ENCODE peak calls at places on chromosomes 6 and 20, in six cellular contexts. O is OCI-LY7, X is neuronal stem cell, V is left ventricle myocardium inferior, M is upper lobe of left lung, I is tibial nerve. W is an unnamed sample.

GRCh38 chr6:138863331-138863730 is 67.4 kb downstream of the ECT2L start:
- DNase-seq in O (no peak), X (no peak), V (peak), M (no peak), I (no peak), W (no peak)

GRCh38 chr6:158803733-158804143 is 15.4 kb downstream of the EZR start:
- DNase-seq in O (peak), X (no peak), V (no peak), M (no peak), I (no peak), W (no peak)

GRCh38 chr6:111591370-111591900 is 14.2 kb downstream of the TRAF3IP2 start:
- DNase-seq in O (no peak), X (no peak), V (peak), M (peak), I (peak), W (peak)

GRCh38 chr6:132962936-132963579 is 148.7 kb downstream of the RPS12 start:
- DNase-seq in O (peak), X (peak), V (peak), M (no peak), I (peak), W (no peak)

GRCh38 chr6:128339635-128340436 is 180.6 kb downstream of the PTPRK start:
- DNase-seq in O (no peak), X (no peak), V (no peak), M (no peak), I (no peak), W (no peak)

GRCh38 chr20:62136283-62137091 is 6.7 kb downstream of the PSMA7 start:
- DNase-seq in O (peak), X (no peak), V (peak), M (peak), I (peak), W (no peak)

GRCh38 chr6:49552596-49552995 is 2.1 kb downstream of the C6orf141 start:
- DNase-seq in O (no peak), X (peak), V (no peak), M (no peak), I (no peak), W (no peak)

GRCh38 chr6:31163922-31164321 is 5.5 kb downstream of the TCF19 start:
- DNase-seq in O (no peak), X (no peak), V (no peak), M (no peak), I (no peak), W (no peak)

GRCh38 chr6:158481612-158482473 is 78.0 kb upstream of the TMEM181 start:
- DNase-seq in O (no peak), X (no peak), V (no peak), M (no peak), I (no peak), W (no peak)

GRCh38 chr6:156687875-156688549 is 89.2 kb upstream of the ARID1B start:
- DNase-seq in O (peak), X (peak), V (no peak), M (no peak), I (no peak), W (no peak)

GRCh38 chr20:50151034-50151743 is 2.3 kb downstream of the PEDS1 start:
- DNase-seq in O (no peak), X (no peak), V (no peak), M (no peak), I (no peak), W (no peak)

GRCh38 chr6:109178921-109179320 is 83.6 kb downstream of the CEP57L1 start:
- DNase-seq in O (no peak), X (no peak), V (no peak), M (no peak), I (no peak), W (no peak)

GRCh38 chr20:5168582-5169396 is 42.0 kb downstream of the CDS2 start:
- DNase-seq in O (peak), X (no peak), V (no peak), M (no peak), I (no peak), W (no peak)

GRCh38 chr6:51569594-51569993 is 517.8 kb downstream of the PKHD1 start:
- DNase-seq in O (no peak), X (no peak), V (no peak), M (no peak), I (no peak), W (no peak)

GRCh38 chr6:163182696-163183095 is 231.8 kb upstream of the QKI start:
- DNase-seq in O (no peak), X (no peak), V (no peak), M (no peak), I (no peak), W (no peak)

GRCh38 chr20:59753836-59754235 is 149.5 kb downstream of the PHACTR3 start:
- DNase-seq in O (no peak), X (no peak), V (no peak), M (no peak), I (no peak), W (no peak)

GRCh38 chr6:15183979-15184378 is 61.9 kb upstream of the JARID2 start:
- DNase-seq in O (no peak), X (no peak), V (no peak), M (no peak), I (no peak), W (no peak)

GRCh38 chr6:129184808-129185366 is 301.9 kb downstream of the LAMA2 start:
- DNase-seq in O (no peak), X (no peak), V (no peak), M (no peak), I (no peak), W (no peak)

GRCh38 chr20:50259705-50260479 is 69.3 kb downstream of the CEBPB start:
- DNase-seq in O (no peak), X (no peak), V (peak), M (no peak), I (peak), W (peak)

GRCh38 chr6:133131621-133132020 is 109.5 kb upstream of the EYA4 start:
- DNase-seq in O (no peak), X (no peak), V (no peak), M (no peak), I (no peak), W (no peak)

GRCh38 chr6:157034433-157035230 is 257.5 kb downstream of the ARID1B start:
- DNase-seq in O (peak), X (no peak), V (no peak), M (no peak), I (no peak), W (no peak)

GRCh38 chr20:44702776-44703175 is 12.4 kb upstream of the CCN5 start:
- DNase-seq in O (peak), X (no peak), V (peak), M (peak), I (peak), W (peak)

GRCh38 chr20:58406422-58407001 is 17.5 kb downstream of the VAPB start:
- DNase-seq in O (no peak), X (no peak), V (no peak), M (no peak), I (no peak), W (no peak)

GRCh38 chr6:20028562-20028961 is 183.7 kb downstream of the MBOAT1 start:
- DNase-seq in O (no peak), X (no peak), V (no peak), M (no peak), I (no peak), W (no peak)

GRCh38 chr20:63134201-63134612 is 81.7 kb downstream of the YTHDF1 start:
- DNase-seq in O (peak), X (no peak), V (no peak), M (peak), I (no peak), W (peak)

GRCh38 chr20:61932711-61933480 is 132.8 kb downstream of the TAF4 start:
- DNase-seq in O (no peak), X (no peak), V (peak), M (peak), I (no peak), W (no peak)

GRCh38 chr6:156917213-156917612 is 140.0 kb downstream of the ARID1B start:
- DNase-seq in O (no peak), X (no peak), V (no peak), M (no peak), I (no peak), W (no peak)

GRCh38 chr6:139521338-139521737 is 146.9 kb upstream of the CITED2 start:
- DNase-seq in O (no peak), X (no peak), V (no peak), M (no peak), I (no peak), W (no peak)

GRCh38 chr20:31475032-31475431 is at the start of the genes DEFB124 and REM1:
- DNase-seq in O (no peak), X (no peak), V (peak), M (peak), I (no peak), W (no peak)

GRCh38 chr6:42165016-42165415 is 8.1 kb upstream of the GUCA1A start:
- DNase-seq in O (no peak), X (no peak), V (no peak), M (no peak), I (no peak), W (no peak)

GRCh38 chr6:161901740-161902426 is 628.0 kb upstream of the AGPAT4 start:
- DNase-seq in O (no peak), X (no peak), V (no peak), M (peak), I (no peak), W (no peak)

GRCh38 chr20:63520594-63520938 is at the start of gene PPDPF:
- DNase-seq in O (peak), X (no peak), V (peak), M (peak), I (peak), W (no peak)

GRCh38 chr20:40494238-40494637 is 194.8 kb downstream of the MAFB start:
- DNase-seq in O (no peak), X (no peak), V (no peak), M (no peak), I (peak), W (no peak)

GRCh38 chr20:50592282-50593004 is 82.3 kb downstream of the PTPN1 start:
- DNase-seq in O (no peak), X (no peak), V (peak), M (peak), I (no peak), W (no peak)

GRCh38 chr6:27062755-27063154 is 184.7 kb upstream of the PRSS16 start:
- DNase-seq in O (no peak), X (no peak), V (no peak), M (no peak), I (no peak), W (no peak)

GRCh38 chr6:27059621-27060425 is 187.7 kb upstream of the PRSS16 start:
- DNase-seq in O (no peak), X (no peak), V (no peak), M (no peak), I (no peak), W (no peak)

GRCh38 chr6:27065183-27065582 is 182.3 kb upstream of the PRSS16 start:
- DNase-seq in O (no peak), X (no peak), V (no peak), M (no peak), I (no peak), W (no peak)

GRCh38 chr6:27056615-27057014 is 190.9 kb upstream of the PRSS16 start:
- DNase-seq in O (no peak), X (no peak), V (no peak), M (no peak), I (no peak), W (no peak)

GRCh38 chr6:27061235-27061993 is 186.1 kb upstream of the PRSS16 start:
- DNase-seq in O (no peak), X (no peak), V (no peak), M (no peak), I (no peak), W (no peak)
- H3K4me3 ChIP-seq in O (no peak), X (no peak), V (no peak), M (no peak), I (no peak), W (no peak)

GRCh38 chr6:136771306-136771705 is 21.0 kb downstream of the MAP3K5 start:
- DNase-seq in O (no peak), X (no peak), V (no peak), M (no peak), I (no peak), W (no peak)
- H3K4me3 ChIP-seq in O (no peak), X (no peak), V (no peak), M (no peak), I (no peak), W (no peak)

GRCh38 chr6:90406142-90406794 is 109.6 kb upstream of the BACH2 start:
- DNase-seq in O (no peak), X (no peak), V (no peak), M (no peak), I (no peak), W (no peak)

GRCh38 chr6:90411292-90411781 is 114.7 kb upstream of the BACH2 start:
- DNase-seq in O (no peak), X (no peak), V (no peak), M (no peak), I (no peak), W (no peak)

GRCh38 chr6:90406957-90407356 is 110.3 kb upstream of the BACH2 start:
- DNase-seq in O (no peak), X (no peak), V (no peak), M (no peak), I (no peak), W (no peak)

GRCh38 chr6:90412538-90413369 is 116.1 kb upstream of the BACH2 start:
- DNase-seq in O (no peak), X (no peak), V (no peak), M (no peak), I (no peak), W (no peak)

DNA sequence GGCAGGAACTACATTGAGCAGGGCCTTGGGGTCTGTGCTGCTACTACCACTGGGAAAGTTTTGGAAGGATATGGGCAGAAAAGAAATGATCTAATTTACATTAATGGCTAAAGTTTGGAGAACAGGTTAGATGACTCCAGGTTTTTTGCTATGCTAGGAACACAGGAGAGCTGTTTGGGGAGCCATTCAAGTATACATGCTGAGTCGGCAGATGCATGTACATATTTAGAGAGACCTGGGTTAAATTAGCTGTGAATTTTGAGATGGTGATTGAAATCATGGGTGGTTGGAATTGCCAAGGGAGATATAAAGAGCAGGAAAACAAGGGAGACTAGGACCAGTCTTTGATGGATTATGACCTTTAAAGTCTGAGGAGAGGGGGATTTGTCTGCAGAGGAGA is 113.1 kb upstream of the BACH2 start:
- DNase-seq in O (no peak), X (no peak), V (no peak), M (no peak), I (no peak), W (no peak)
- H3K4me3 ChIP-seq in O (no peak), X (no peak), V (no peak), M (no peak), I (no peak), W (no peak)

DNA sequence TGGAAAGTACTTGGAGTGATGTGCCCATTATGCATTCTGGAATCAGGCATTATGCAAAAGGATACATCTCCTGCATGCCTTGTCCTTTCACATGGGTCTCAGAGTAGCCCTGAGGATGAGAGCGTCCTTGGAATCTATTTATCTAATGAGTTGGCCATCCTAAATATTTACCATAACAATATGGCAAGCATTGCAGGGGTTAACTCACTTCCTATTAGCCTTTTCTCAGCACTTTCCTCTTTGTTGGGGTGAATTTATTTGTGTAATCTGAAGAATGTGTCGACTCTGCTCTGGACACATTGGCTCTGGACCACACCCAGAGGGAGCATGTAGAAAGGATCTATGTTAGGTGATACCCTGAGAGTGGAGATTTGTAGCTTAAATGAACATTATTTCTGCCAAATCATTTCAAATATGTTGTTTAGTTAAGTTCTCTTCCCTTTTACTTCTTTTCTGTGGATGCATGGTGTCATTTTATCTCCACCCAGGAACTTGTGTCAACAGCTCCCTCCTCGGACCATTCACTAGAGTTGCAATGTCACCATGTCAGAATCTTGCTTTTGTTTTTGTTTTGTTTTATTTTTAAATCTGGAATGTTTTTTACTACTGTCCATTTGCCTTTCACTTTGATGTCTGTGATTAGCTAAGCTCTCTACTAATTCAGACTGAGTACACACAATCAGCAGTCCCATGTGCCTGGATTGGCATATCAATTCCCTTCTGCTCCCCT is 757.0 kb upstream of the MMS22L start:
- DNase-seq in O (no peak), X (no peak), V (no peak), M (no peak), I (no peak), W (no peak)
- H3K4me3 ChIP-seq in O (no peak), X (peak), V (no peak), M (no peak), I (no peak), W (no peak)

GRCh38 chr6:44001318-44001868 is 125.9 kb downstream of the MRPL14 start:
- DNase-seq in O (peak), X (no peak), V (no peak), M (no peak), I (no peak), W (no peak)

GRCh38 chr6:44003345-44004061 is 123.7 kb downstream of the MRPL14 start:
- DNase-seq in O (no peak), X (no peak), V (no peak), M (no peak), I (no peak), W (no peak)

GRCh38 chr6:44002591-44003344 is 124.5 kb downstream of the MRPL14 start:
- DNase-seq in O (peak), X (no peak), V (peak), M (peak), I (no peak), W (peak)

GRCh38 chr6:44000164-44000842 is 126.9 kb downstream of the MRPL14 start:
- DNase-seq in O (peak), X (no peak), V (no peak), M (peak), I (no peak), W (peak)

DNA sequence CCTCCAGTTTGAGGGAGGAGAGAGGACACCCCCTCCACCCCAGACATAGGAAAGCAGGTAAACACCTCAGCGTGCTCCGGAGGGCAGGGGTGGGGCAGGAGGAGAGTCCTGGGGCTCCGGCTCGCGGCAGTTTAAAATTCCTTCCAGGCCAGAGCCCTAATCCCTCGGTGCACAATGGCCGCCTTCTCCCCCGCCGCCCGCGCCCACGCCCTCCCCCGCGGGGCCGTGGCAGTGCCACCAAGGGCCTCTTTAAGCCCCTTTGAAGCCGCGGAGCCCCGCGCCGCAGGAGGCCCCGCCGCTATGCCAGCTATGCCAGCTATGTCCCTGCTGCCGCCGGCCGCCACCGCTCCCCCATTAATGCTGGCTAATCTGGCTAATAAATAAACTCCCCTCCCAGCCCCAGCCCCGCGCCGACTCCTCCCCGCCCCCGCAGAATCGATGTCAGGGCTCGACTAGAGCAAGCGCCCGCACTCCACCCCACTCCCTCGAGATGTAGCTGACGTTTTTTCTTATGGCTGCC is 125.1 kb downstream of the MRPL14 start:
- DNase-seq in O (no peak), X (peak), V (no peak), M (peak), I (no peak), W (no peak)
- H3K4me3 ChIP-seq in O (peak), X (peak), V (peak), M (no peak), I (peak), W (peak)

GRCh38 chr6:35673755-35674154 is 15.0 kb downstream of the FKBP5 start:
- DNase-seq in O (no peak), X (no peak), V (no peak), M (no peak), I (no peak), W (no peak)

GRCh38 chr6:35665573-35665972 is 23.1 kb downstream of the FKBP5 start:
- DNase-seq in O (no peak), X (no peak), V (no peak), M (no peak), I (no peak), W (no peak)

GRCh38 chr6:35668096-35668495 is 20.6 kb downstream of the FKBP5 start:
- DNase-seq in O (no peak), X (no peak), V (no peak), M (no peak), I (no peak), W (no peak)

GRCh38 chr6:35668708-35669440 is 19.8 kb downstream of the FKBP5 start:
- DNase-seq in O (no peak), X (no peak), V (no peak), M (no peak), I (no peak), W (no peak)

DNA sequence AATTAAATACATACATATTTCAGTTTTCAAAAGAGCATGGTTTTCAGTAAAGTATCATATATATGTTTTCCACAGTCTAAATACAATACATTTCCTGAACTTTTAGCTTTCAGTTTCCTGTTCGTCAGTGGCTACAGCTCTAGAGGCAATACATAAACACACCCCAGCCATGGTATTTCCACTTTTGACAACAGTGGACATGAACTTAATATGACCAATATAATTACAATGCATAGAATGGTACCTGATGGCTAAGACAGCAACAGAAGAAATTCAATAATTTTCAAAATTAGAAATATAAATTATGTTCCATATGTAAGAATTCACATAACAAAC is 19.3 kb downstream of the FKBP5 start:
- DNase-seq in O (peak), X (no peak), V (no peak), M (no peak), I (no peak), W (no peak)
- H3K4me3 ChIP-seq in O (peak), X (no peak), V (peak), M (no peak), I (no peak), W (peak)

GRCh38 chr6:29792123-29793035 is 35.2 kb upstream of the HLA-G start:
- DNase-seq in O (no peak), X (peak), V (peak), M (peak), I (peak), W (peak)
- H3K4me3 ChIP-seq in O (peak), X (no peak), V (peak), M (peak), I (peak), W (peak)

GRCh38 chr6:54138795-54139194 is 27.6 kb downstream of the MLIP start:
- DNase-seq in O (no peak), X (no peak), V (no peak), M (no peak), I (no peak), W (no peak)

GRCh38 chr6:54142889-54143519 is 31.8 kb downstream of the MLIP start:
- DNase-seq in O (no peak), X (no peak), V (no peak), M (no peak), I (no peak), W (no peak)
- H3K4me3 ChIP-seq in O (no peak), X (no peak), V (no peak), M (no peak), I (no peak), W (no peak)

W was measured in suprapubic skin.